ENCODE peak calls at places on chromosomes 7 and 10, in five cellular contexts. S is stimulated activated CD8-positive, alpha-beta memory T cell treated with anti-CD3 and anti-CD28 coated beads, Interleukin-15, amount 100 ng/mL, for 48 hours; Y is mesothelial cell of epicardium; U is effector CD4-positive, alpha-beta T cell; Q is kidney epithelial cell. C is an unnamed sample.

GRCh38 chr7:52017802-52018679 is 701.4 kb upstream of the COBL start:
- DNase-seq in U (no peak), Q (no peak), S (no peak), Y (no peak), C (peak)

GRCh38 chr7:87398441-87398840 is 53.0 kb downstream of the CROT start:
- DNase-seq in U (no peak), Y (no peak), S (no peak), Q (peak), C (peak)

GRCh38 chr7:8389898-8390642 is 43.3 kb upstream of the NXPH1 start:
- DNase-seq in U (no peak), Q (no peak), Y (no peak), S (no peak), C (no peak)

GRCh38 chr7:47611045-47611511 is 29.2 kb upstream of the TNS3 start:
- DNase-seq in S (no peak), U (no peak), Y (no peak), Q (no peak), C (no peak)

GRCh38 chr7:104903781-104904180 is 110.2 kb upstream of the KMT2E start:
- DNase-seq in Y (no peak), U (no peak), Q (no peak), S (no peak), C (no peak)

GRCh38 chr7:107614425-107614824 is 34.4 kb downstream of the BCAP29 start:
- DNase-seq in S (no peak), U (no peak), Q (no peak), Y (no peak), C (no peak)

GRCh38 chr10:84820121-84820520 is 491.7 kb downstream of the CCSER2 start:
- DNase-seq in Y (no peak), S (no peak), Q (no peak), U (no peak), C (no peak)

GRCh38 chr7:97004931-97005763 is at the start of gene DLX6:
- DNase-seq in U (no peak), Q (no peak), Y (peak), S (peak), C (no peak)

GRCh38 chr7:2660359-2661095 is 27.5 kb upstream of the AMZ1 start:
- DNase-seq in Y (no peak), U (no peak), S (no peak), Q (no peak), C (no peak)

GRCh38 chr10:51760864-51761263 is 61.5 kb upstream of the CSTF2T start:
- DNase-seq in U (no peak), S (no peak), Q (no peak), Y (no peak), C (no peak)

GRCh38 chr10:83522881-83523386 is 616.4 kb upstream of the GHITM start:
- DNase-seq in U (no peak), Q (peak), Y (no peak), S (no peak), C (no peak)

GRCh38 chr7:20330797-20331230 is at the start of gene ITGB8:
- DNase-seq in S (no peak), Q (no peak), U (no peak), Y (peak), C (no peak)

GRCh38 chr10:60384708-60385398 is 4.8 kb downstream of the ANK3 start:
- DNase-seq in Y (no peak), U (no peak), S (no peak), Q (peak), C (peak)

GRCh38 chr7:90961037-90961725 is 303.1 kb upstream of the FZD1 start:
- DNase-seq in Y (no peak), S (no peak), Q (no peak), U (no peak), C (no peak)

GRCh38 chr10:69502589-69502988 is 51.3 kb downstream of the TSPAN15 start:
- DNase-seq in Y (no peak), S (no peak), U (no peak), Q (no peak), C (no peak)

GRCh38 chr7:68417659-68418058 is 1180.6 kb upstream of the AUTS2 start:
- DNase-seq in S (no peak), Y (no peak), U (no peak), Q (no peak), C (no peak)

GRCh38 chr10:6701289-6701688 is 121.2 kb upstream of the PRKCQ start:
- DNase-seq in Q (no peak), S (no peak), Y (no peak), U (no peak), C (no peak)

GRCh38 chr10:127904931-127905622 is 1.8 kb upstream of the PTPRE start:
- DNase-seq in U (no peak), Q (no peak), Y (no peak), S (no peak), C (no peak)

GRCh38 chr7:30142710-30143109 is 7.9 kb downstream of the MTURN start:
- DNase-seq in Q (peak), Y (no peak), U (no peak), S (no peak), C (peak)

GRCh38 chr7:81036871-81037270 is 118.0 kb upstream of the SEMA3C start:
- DNase-seq in Q (no peak), U (no peak), Y (no peak), S (no peak), C (no peak)

GRCh38 chr7:132577206-132578049 is 1.2 kb upstream of the PLXNA4 start:
- DNase-seq in S (no peak), Q (no peak), Y (peak), U (no peak), C (no peak)

GRCh38 chr7:106448346-106448991 is 163.7 kb upstream of the NAMPT start:
- DNase-seq in Y (no peak), Q (no peak), S (no peak), U (no peak), C (no peak)

GRCh38 chr10:69780070-69780469 is 21.6 kb upstream of the COL13A1 start:
- DNase-seq in S (no peak), Q (no peak), Y (no peak), U (no peak), C (no peak)